ENCODE peak calls at places on chromosomes 16 and 17, in four cellular contexts. Q is fibroblast of pulmonary artery, P is Daoy, U is left cardiac atrium. Y is an unnamed sample.

GRCh38 chr17:30005709-30006320 is 64.4 kb downstream of the EFCAB5 start:
- DNase-seq in P (peak), Q (peak), U (no peak), Y (no peak)

GRCh38 chr17:33028061-33028460 is 36.4 kb downstream of the SPACA3 start:
- DNase-seq in P (no peak), U (no peak), Q (no peak), Y (no peak)

GRCh38 chr17:7888184-7888920 is at the start of gene CHD3:
- DNase-seq in U (no peak), Q (peak), P (no peak), Y (no peak)

GRCh38 chr17:13562271-13562800 is 39.4 kb downstream of the HS3ST3A1 start:
- DNase-seq in U (peak), P (peak), Q (peak), Y (peak)

GRCh38 chr17:13727441-13728171 is 125.9 kb upstream of the HS3ST3A1 start:
- DNase-seq in P (peak), Q (peak), U (no peak), Y (no peak)

GRCh38 chr16:80741716-80742115 is 62.7 kb downstream of the CDYL2 start:
- DNase-seq in P (no peak), Q (no peak), U (no peak), Y (no peak)

GRCh38 chr16:15648135-15648730 is 1.8 kb upstream of the NDE1 start:
- DNase-seq in P (no peak), Q (no peak), U (no peak), Y (no peak)

GRCh38 chr16:12757546-12757945 is 46.1 kb downstream of the CPPED1 start:
- DNase-seq in P (no peak), Q (no peak), U (no peak), Y (no peak)

GRCh38 chr16:27149986-27150385 is 53.3 kb upstream of the KDM8 start:
- DNase-seq in Q (no peak), P (no peak), U (no peak), Y (no peak)

GRCh38 chr17:61208301-61209098 is 191.1 kb upstream of the TBX2 start:
- DNase-seq in U (no peak), P (no peak), Q (peak), Y (no peak)

GRCh38 chr17:21370430-21370829 is 5.7 kb upstream of the KCNJ12 start:
- DNase-seq in U (peak), Q (no peak), P (no peak), Y (no peak)

GRCh38 chr16:17304124-17304813 is 166.5 kb downstream of the XYLT1 start:
- DNase-seq in Q (no peak), P (no peak), U (no peak), Y (no peak)

GRCh38 chr16:52494145-52494544 is 52.8 kb downstream of the TOX3 start:
- DNase-seq in Q (no peak), U (no peak), P (no peak), Y (no peak)

GRCh38 chr16:80974649-80975376 is 31.9 kb downstream of the CMC2 start:
- DNase-seq in U (no peak), Q (peak), P (no peak), Y (no peak)

GRCh38 chr17:77697480-77698400 is 260.8 kb upstream of the TNRC6C start:
- DNase-seq in Q (no peak), U (no peak), P (no peak), Y (no peak)

GRCh38 chr17:56744721-56745120 is 89.0 kb downstream of the C17orf67 start:
- DNase-seq in P (no peak), U (no peak), Q (no peak), Y (no peak)

GRCh38 chr17:39668141-39668924 is at the start of gene PNMT:
- DNase-seq in Q (peak), P (peak), U (peak), Y (peak)

GRCh38 chr17:49851387-49852291 is 3.8 kb upstream of the TAC4 start:
- DNase-seq in U (peak), Q (peak), P (peak), Y (peak)

GRCh38 chr16:50450957-50451356 is 82.2 kb upstream of the BRD7 start:
- DNase-seq in Q (no peak), U (no peak), P (no peak), Y (no peak)

GRCh38 chr16:89274561-89275283 is 57.2 kb downstream of the ZNF778 start:
- DNase-seq in P (no peak), U (no peak), Q (no peak), Y (no peak)

GRCh38 chr16:89811321-89811720 is 5.1 kb downstream of the FANCA start:
- DNase-seq in P (no peak), Q (no peak), U (no peak), Y (no peak)

GRCh38 chr16:19882186-19882585 is 2.5 kb downstream of the GPRC5B start:
- DNase-seq in U (no peak), Q (no peak), P (no peak), Y (no peak)

GRCh38 chr17:32755045-32755805 is 121.7 kb downstream of the MYO1D start:
- DNase-seq in Q (peak), P (peak), U (no peak), Y (no peak)

GRCh38 chr17:50317121-50317520 is 28.8 kb upstream of the XYLT2 start:
- DNase-seq in Q (no peak), U (no peak), P (no peak), Y (no peak)

GRCh38 chr17:75724016-75725003 is 3.1 kb downstream of the ITGB4 start:
- DNase-seq in U (no peak), Q (no peak), P (no peak), Y (no peak)

GRCh38 chr17:76357597-76358158 is 4.0 kb upstream of the PRPSAP1 start:
- DNase-seq in U (no peak), P (no peak), Q (no peak), Y (no peak)

GRCh38 chr17:40490289-40490853 is 11.1 kb downstream of the TNS4 start:
- DNase-seq in Q (peak), P (peak), U (peak), Y (peak)